ENCODE peak calls at places on chromosomes 2 and 18, in seven cellular contexts. B is HCT116, X is fibroblast of lung, W is GM23248, H is PC-3, G is H1, E is MM.1S. L is an unnamed sample.

GRCh38 chr2:74777161-74777900 is 56.6 kb upstream of the HK2 start:
- DNase-seq in B (no peak), X (no peak), W (no peak), H (no peak), G (no peak), E (no peak), L (no peak)

GRCh38 chr18:74775239-74775638 is 177.6 kb downstream of the ZNF407 start:
- DNase-seq in B (no peak), X (peak), W (peak), H (peak), G (no peak), E (no peak), L (no peak)

GRCh38 chr2:239715202-239715601 is 309.9 kb downstream of the NDUFA10 start:
- DNase-seq in B (no peak), X (no peak), W (no peak), H (no peak), G (no peak), E (no peak), L (no peak)

GRCh38 chr18:77108001-77108692 is 24.4 kb downstream of the MBP start:
- DNase-seq in B (no peak), X (peak), W (peak), H (no peak), G (peak), E (peak), L (peak)

GRCh38 chr18:75071484-75071785 is 137.5 kb downstream of the PTGR3 start:
- DNase-seq in B (no peak), X (no peak), W (no peak), H (no peak), G (no peak), E (no peak), L (no peak)

GRCh38 chr2:221063568-221063967 is 508.5 kb downstream of the EPHA4 start:
- DNase-seq in B (no peak), X (no peak), W (no peak), H (no peak), G (no peak), E (no peak), L (no peak)

GRCh38 chr2:98487806-98488189 is 43.1 kb downstream of the INPP4A start:
- DNase-seq in B (peak), X (no peak), W (peak), H (peak), G (no peak), E (peak), L (peak)

GRCh38 chr18:11310476-11311086 is 161.2 kb upstream of the PIEZO2 start:
- DNase-seq in B (peak), X (no peak), W (peak), H (peak), G (peak), E (peak), L (peak)

GRCh38 chr2:238302751-238303150 is 14.3 kb upstream of the PER2 start:
- DNase-seq in B (no peak), X (no peak), W (no peak), H (no peak), G (no peak), E (no peak), L (no peak)

GRCh38 chr2:238304116-238304515 is 15.7 kb upstream of the PER2 start:
- DNase-seq in B (no peak), X (no peak), W (no peak), H (no peak), G (no peak), E (no peak), L (no peak)

GRCh38 chr2:238296638-238297457 is 8.4 kb upstream of the PER2 start:
- DNase-seq in B (no peak), X (no peak), W (no peak), H (no peak), G (no peak), E (no peak), L (no peak)

GRCh38 chr2:238302076-238302475 is 13.7 kb upstream of the PER2 start:
- DNase-seq in B (no peak), X (peak), W (peak), H (no peak), G (no peak), E (no peak), L (no peak)

DNA sequence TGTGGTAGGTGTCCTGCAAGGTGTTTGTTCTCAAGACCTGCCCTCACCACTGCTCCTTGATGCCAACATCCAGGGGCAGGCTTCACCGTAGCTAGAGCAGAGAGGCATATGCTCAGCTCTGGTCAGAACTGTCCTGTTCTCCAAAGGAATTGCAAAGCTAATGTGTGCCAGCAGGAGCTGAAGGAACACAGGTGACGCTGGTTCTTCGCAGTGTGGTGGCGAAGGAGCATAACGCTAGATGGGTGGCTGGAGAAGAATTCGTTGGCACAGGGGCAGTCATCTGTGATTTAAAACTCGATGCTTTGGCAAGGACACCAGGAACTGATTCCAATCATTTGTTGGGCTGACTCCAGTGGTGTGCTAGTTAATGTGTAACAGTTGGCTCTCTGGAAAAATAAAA is 11.4 kb upstream of the PER2 start:
- DNase-seq in B (no peak), X (no peak), W (no peak), H (no peak), G (no peak), E (no peak), L (no peak)
- H2AFZ ChIP-seq in B (no peak), X (no peak), W (no peak), H (no peak), G (no peak), E (no peak), L (peak)

GRCh38 chr2:73173781-73174180 is 28.6 kb upstream of the NOTO start:
- DNase-seq in B (no peak), X (no peak), W (no peak), H (no peak), G (no peak), E (no peak), L (no peak)

GRCh38 chr2:73175663-73176204 is 26.6 kb upstream of the NOTO start:
- DNase-seq in B (no peak), X (peak), W (peak), H (peak), G (peak), E (peak), L (peak)

GRCh38 chr2:73172963-73173362 is 29.4 kb upstream of the NOTO start:
- DNase-seq in B (no peak), X (peak), W (peak), H (no peak), G (no peak), E (no peak), L (peak)

GRCh38 chr2:73174941-73175662 is 27.3 kb upstream of the NOTO start:
- DNase-seq in B (no peak), X (no peak), W (no peak), H (no peak), G (no peak), E (no peak), L (no peak)

DNA sequence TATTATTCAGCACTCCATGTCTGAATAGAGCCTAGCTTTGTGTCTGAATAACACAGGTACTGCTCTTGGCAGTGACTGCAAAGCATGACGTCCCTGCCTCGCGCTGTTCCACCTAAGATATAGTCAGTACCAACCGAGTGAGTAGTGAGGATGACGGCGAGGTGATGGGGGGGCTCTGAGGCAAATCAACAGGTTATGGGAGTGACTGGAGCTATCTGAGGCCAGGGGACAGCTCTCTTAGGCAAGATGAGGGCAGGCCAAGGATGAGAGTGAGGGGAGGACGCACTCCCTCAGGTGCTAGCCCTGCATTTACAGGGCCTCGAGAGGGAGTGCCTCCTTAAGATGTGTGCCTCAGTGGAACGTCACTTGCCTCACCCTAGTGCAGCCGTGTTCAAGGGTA is 28.1 kb upstream of the NOTO start:
- DNase-seq in B (no peak), X (no peak), W (no peak), H (no peak), G (no peak), E (no peak), L (no peak)
- H2AFZ ChIP-seq in B (no peak), X (no peak), W (no peak), H (no peak), G (no peak), E (no peak), L (no peak)

DNA sequence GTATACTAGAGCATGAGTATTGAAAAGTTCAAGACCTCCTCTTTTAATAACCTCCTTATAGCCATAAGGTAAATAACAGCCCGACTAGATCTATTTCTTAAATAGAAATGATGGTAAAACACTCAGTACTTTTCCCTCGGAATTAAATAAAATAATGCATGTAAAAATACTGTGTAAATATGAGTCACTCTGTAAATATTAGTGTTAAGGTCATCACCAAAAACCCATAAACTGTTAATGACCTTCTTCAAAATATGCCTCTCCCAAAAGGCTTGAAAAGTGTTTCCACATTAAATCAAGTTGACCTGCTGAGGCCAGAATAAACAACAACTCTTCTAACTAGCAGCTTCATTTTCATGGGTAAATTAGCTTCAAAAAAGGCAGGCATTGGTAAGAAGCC is 25.3 kb upstream of the BZW1 start:
- DNase-seq in B (no peak), X (peak), W (peak), H (peak), G (no peak), E (no peak), L (no peak)
- H2AFZ ChIP-seq in B (peak), X (no peak), W (peak), H (no peak), G (no peak), E (no peak), L (no peak)

DNA sequence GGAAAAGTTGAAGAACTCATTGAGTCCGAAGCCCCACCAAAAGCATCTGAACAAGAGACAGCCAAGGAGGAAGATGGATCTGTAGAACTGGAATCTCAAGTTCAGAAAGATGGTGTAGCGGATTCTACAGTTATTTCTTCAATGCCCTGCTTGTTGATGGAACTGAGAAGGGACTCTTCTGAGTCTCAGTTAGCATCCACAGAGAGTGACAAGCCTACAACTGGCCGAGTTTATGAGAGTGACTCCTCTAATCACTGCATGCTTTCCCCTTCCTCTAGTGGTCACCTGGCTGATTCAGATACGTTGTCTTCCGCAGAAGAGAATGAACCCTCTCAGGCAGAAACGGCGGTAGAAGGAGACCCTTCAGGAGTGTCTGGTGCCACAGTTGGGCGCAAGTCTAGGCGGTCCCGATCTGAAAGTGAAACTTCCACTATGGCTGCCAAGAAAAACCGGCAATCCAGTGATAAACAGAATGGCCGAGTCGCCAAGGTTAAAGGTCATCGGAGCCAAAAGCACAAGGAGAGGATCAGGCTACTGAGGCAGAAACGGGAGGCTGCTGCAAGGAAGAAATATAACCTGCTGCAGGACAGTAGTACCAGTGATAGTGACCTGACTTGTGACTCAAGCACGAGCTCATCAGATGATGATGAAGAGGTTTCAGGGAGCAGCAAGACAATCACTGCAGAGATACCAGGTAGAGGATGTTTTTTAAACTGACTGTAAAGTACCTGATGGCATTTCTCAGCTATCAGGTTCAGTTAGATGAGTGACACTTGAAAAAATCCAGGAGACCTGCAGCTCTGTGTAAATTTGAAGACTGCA is 111.9 kb downstream of the HAUS1 start:
- DNase-seq in B (no peak), X (no peak), W (no peak), H (no peak), G (no peak), E (no peak), L (no peak)
- H2AFZ ChIP-seq in B (no peak), X (no peak), W (no peak), H (no peak), G (no peak), E (no peak), L (no peak)

GRCh38 chr2:222751821-222752719 is 80.6 kb downstream of the MOGAT1 start:
- DNase-seq in B (no peak), X (no peak), W (no peak), H (no peak), G (no peak), E (no peak), L (no peak)
- H2AFZ ChIP-seq in B (no peak), X (no peak), W (no peak), H (no peak), G (no peak), E (no peak), L (no peak)

L was measured in hepatocyte.